ENCODE peak calls at places on chromosomes 12 and 14, in seven cellular contexts. Y is GM13977; Z is ovary; O is thyroid gland; B is activated CD4-positive, CD25-positive, alpha-beta regulatory T cell; Q is mucosa of descending colon; E is activated CD4-positive, alpha-beta T cell treated with anti-CD3 and anti-CD28 coated beads, Interleukin-2, amount 50 U/mL, for 48 hours. X is an unnamed sample.

GRCh38 chr12:120100630-120101029 is 15.9 kb downstream of the RAB35 start:
- DNase-seq in E (no peak), Z (peak; percentile 83), Y (no peak), O (peak; percentile 77), Q (peak; percentile 37), B (no peak), X (peak; percentile 92)

GRCh38 chr12:21666722-21667121 is 9.1 kb upstream of the LDHB start:
- DNase-seq in O (no peak), E (no peak), Q (no peak), B (no peak), Z (no peak), Y (no peak), X (no peak)

GRCh38 chr12:98895086-98895651 is 250.1 kb downstream of the APAF1 start:
- DNase-seq in Q (no peak), Z (peak; percentile 68), Y (peak; percentile 15), B (peak; percentile 1), E (no peak), O (peak; percentile 11), X (no peak)

GRCh38 chr12:67456281-67456918 is 187.2 kb downstream of the CAND1 start:
- DNase-seq in Q (no peak), Y (no peak), B (no peak), Z (peak; percentile 52), E (no peak), O (peak; percentile 79), X (no peak)

GRCh38 chr12:57657744-57658143 is 24.7 kb upstream of the B4GALNT1 start:
- DNase-seq in E (no peak), Y (no peak), B (no peak), Z (no peak), O (peak; percentile 70), Q (no peak), X (peak; percentile 66)

GRCh38 chr12:42235426-42235825 is 2.6 kb downstream of the YAF2 start:
- DNase-seq in Q (no peak), E (no peak), O (peak; percentile 82), Z (no peak), Y (no peak), B (no peak), X (no peak)

GRCh38 chr14:100384819-100385813 is 62.0 kb downstream of the SLC25A47 start:
- DNase-seq in Z (no peak), Y (no peak), E (no peak), O (no peak), B (no peak), Q (no peak), X (no peak)

GRCh38 chr12:68290126-68290525 is 36.7 kb upstream of the IL22 start:
- DNase-seq in Q (no peak), Z (no peak), B (no peak), Y (peak; percentile 13), O (no peak), E (peak; percentile 37), X (no peak)

GRCh38 chr14:68977137-68977740 is 1.9 kb downstream of the ACTN1 start:
- DNase-seq in B (no peak), Y (no peak), O (no peak), E (peak; percentile 38), Z (peak; percentile 55), Q (peak; percentile 37), X (no peak)

GRCh38 chr12:104201238-104202001 is 14.2 kb upstream of the TXNRD1 start:
- DNase-seq in E (peak; percentile 36), B (no peak), Q (peak; percentile 55), Y (peak; percentile 73), Z (no peak), O (peak; percentile 32), X (no peak)

X was measured in sigmoid colon.